ENCODE peak calls at places on chromosome 2, in four cellular contexts. K, O, W and Q are unnamed samples.

GRCh38 chr2:136057023-136057801 is 60.7 kb downstream of the CXCR4 start:
- DNase-seq in O (no peak), W (no peak), K (no peak), Q (peak; percentile 89)

GRCh38 chr2:164560181-164560792 is 61.0 kb downstream of the GRB14 start:
- DNase-seq in O (peak; percentile 28), W (peak; percentile 32), K (peak; percentile 53), Q (peak; percentile 66)

GRCh38 chr2:178629463-178629862 is 149.2 kb downstream of the PLEKHA3 start:
- DNase-seq in O (no peak), K (no peak), W (no peak), Q (no peak)

GRCh38 chr2:70371753-70372152 is 69.9 kb upstream of the FAM136A start:
- DNase-seq in O (peak; percentile 94), W (peak; percentile 67), K (peak; percentile 87), Q (no peak)

GRCh38 chr2:102826904-102827303 is 65.1 kb downstream of the TMEM182 start:
- DNase-seq in K (peak; percentile 40), O (peak; percentile 15), W (peak; percentile 42), Q (no peak)

GRCh38 chr2:112150447-112150846 is 12.3 kb downstream of the FBLN7 start:
- DNase-seq in O (peak; percentile 95), W (peak; percentile 97), K (no peak), Q (no peak)

GRCh38 chr2:159090514-159091201 is 122.2 kb downstream of the TANC1 start:
- DNase-seq in W (peak; percentile 39), O (peak; percentile 87), K (peak; percentile 58), Q (no peak)

GRCh38 chr2:236882074-236882473 is 203.6 kb upstream of the COPS8 start:
- DNase-seq in O (no peak), W (no peak), K (no peak), Q (no peak)

GRCh38 chr2:10286216-10287037 is 16.3 kb upstream of the HPCAL1 start:
- DNase-seq in K (no peak), W (no peak), O (no peak), Q (no peak)

GRCh38 chr2:120570001-120570400 is 165.7 kb upstream of the GLI2 start:
- DNase-seq in K (no peak), O (no peak), W (no peak), Q (no peak)

GRCh38 chr2:37080674-37081073 is 3.5 kb downstream of the HEATR5B start:
- DNase-seq in O (no peak), W (no peak), K (no peak), Q (no peak)

GRCh38 chr2:96816836-96817702 is 1.0 kb downstream of the CNNM3 start:
- DNase-seq in O (no peak), W (peak; percentile 21), K (peak; percentile 29), Q (no peak)

DNA sequence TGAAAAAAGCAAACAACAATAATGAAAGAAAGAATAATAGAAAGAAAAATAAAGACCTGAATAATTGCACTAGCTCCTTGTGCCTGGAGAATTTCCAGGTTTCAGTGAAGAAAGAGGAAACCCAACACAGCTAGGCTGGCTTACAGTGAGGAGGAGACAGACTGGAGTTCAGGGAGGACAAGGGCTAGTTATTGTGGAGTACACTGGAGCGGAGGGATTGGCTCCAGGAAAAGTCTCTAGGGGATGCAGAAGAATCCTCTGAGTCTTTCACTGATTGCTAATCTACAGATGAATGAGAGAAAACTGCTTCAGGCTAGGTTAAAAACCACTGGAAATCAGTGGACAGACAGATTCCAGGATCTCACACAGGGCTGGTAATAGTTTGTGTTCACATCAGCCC is 163.6 kb upstream of the RBMS1 start:
- DNase-seq in K (peak; percentile 12), O (no peak), W (peak; percentile 82), Q (no peak)
- H3K4me3 ChIP-seq in K (no peak overlapping the region), O (no peak overlapping the region), W (no peak overlapping the region), Q (no peak overlapping the region)

GRCh38 chr2:43100883-43101662 is 125.3 kb downstream of the ZFP36L2 start:
- DNase-seq in K (peak; percentile 41), O (peak; percentile 30), W (no peak), Q (no peak)
- H3K4me3 ChIP-seq in K (peak overlapping the region; percentile 19), O (no peak overlapping the region), W (no peak overlapping the region), Q (no peak overlapping the region)

GRCh38 chr2:231199219-231199618 is 788 bp downstream of the ARMC9 start:
- DNase-seq in O (peak; percentile 59), K (no peak), W (peak; percentile 80), Q (no peak)
- H3K4me3 ChIP-seq in O (peak overlapping the region; percentile 94), K (peak overlapping the region; percentile 67), W (peak overlapping the region; percentile 97), Q (no peak overlapping the region)

DNA sequence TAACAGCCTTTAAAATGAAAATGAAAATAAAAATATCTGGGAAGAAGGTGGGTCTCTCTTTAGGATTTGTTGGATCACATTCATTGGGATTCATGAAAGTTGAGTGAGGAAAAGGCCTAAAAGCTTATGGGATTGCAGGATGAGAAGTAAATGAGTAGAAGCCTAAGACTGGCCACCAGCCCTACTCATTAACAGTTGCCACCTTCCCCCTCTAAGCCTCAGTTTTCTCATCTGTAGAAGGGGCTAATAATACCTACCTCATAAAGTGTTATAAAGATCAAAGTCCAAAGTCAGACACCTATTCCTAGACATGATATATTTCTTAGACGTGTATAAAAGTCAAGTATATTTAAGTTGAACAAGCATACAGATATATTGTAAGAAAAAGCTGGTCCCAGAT is 23.8 kb downstream of the RDH14 start:
- DNase-seq in O (no peak), W (no peak), K (no peak), Q (no peak)
- H3K4me3 ChIP-seq in O (no peak overlapping the region), W (no peak overlapping the region), K (no peak overlapping the region), Q (no peak overlapping the region)

DNA sequence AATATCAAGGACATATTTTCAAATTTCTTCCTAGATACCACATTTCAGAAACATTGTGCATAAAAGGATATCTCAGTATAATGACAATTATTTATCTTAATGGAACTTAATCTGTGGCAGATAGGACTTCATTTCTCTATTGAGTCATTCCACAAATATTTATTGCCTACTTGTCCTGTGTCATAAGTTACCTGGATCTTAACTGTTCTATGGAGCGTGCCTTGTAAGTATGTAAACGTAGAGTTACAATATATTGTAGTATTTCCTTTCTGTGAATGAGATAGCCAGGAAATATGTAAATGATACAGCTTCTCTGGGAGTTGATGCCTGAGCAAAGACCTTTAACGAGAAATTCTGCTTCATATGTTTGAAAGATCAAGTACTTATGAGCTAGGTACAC is 2.5 kb downstream of the AGFG1 start:
- DNase-seq in K (no peak), W (no peak), O (peak; percentile 47), Q (no peak)
- H3K4me3 ChIP-seq in K (peak overlapping the region; percentile 93), W (no peak overlapping the region), O (peak overlapping the region; percentile 5), Q (no peak overlapping the region)

DNA sequence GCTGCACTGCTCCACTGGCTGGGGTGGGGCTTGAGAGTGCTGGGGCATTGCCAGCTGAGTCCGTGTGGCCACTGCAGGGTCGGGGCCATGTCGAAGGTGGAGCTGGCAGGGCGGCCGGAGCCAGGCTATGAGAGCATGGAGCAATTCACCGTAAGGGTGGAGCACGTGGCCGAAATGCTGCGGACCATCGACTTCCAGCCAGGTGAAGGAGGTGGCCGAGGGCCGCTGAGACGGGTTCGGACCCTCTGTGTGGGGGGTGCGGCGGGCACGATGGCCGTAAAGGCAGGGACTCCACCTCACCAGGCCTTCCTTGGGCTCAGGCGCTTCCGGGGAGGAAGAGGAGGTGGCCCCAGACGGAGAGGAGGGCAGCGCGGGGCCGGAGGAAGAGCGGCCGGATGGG is 2.1 kb downstream of the UCN start:
- DNase-seq in O (no peak), W (no peak), K (no peak), Q (no peak)
- H3K4me3 ChIP-seq in O (no peak overlapping the region), W (no peak overlapping the region), K (no peak overlapping the region), Q (no peak overlapping the region)

GRCh38 chr2:44934962-44935853 is 6.3 kb upstream of the SIX3 start:
- DNase-seq in K (no peak), W (no peak), O (no peak), Q (no peak)
- H3K4me3 ChIP-seq in K (peak overlapping the region; percentile 38), W (no peak overlapping the region), O (no peak overlapping the region), Q (no peak overlapping the region)

GRCh38 chr2:231223458-231223970 is 25.1 kb downstream of the ARMC9 start:
- DNase-seq in O (no peak), K (no peak), W (no peak), Q (no peak)

GRCh38 chr2:231223001-231223375 is 24.6 kb downstream of the ARMC9 start:
- DNase-seq in W (no peak), K (no peak), O (no peak), Q (no peak)

GRCh38 chr2:231219289-231219688 is 20.9 kb downstream of the ARMC9 start:
- DNase-seq in W (no peak), K (peak; percentile 15), O (no peak), Q (no peak)

GRCh38 chr2:231221761-231222160 is 23.3 kb downstream of the ARMC9 start:
- DNase-seq in W (no peak), O (no peak), K (no peak), Q (no peak)

DNA sequence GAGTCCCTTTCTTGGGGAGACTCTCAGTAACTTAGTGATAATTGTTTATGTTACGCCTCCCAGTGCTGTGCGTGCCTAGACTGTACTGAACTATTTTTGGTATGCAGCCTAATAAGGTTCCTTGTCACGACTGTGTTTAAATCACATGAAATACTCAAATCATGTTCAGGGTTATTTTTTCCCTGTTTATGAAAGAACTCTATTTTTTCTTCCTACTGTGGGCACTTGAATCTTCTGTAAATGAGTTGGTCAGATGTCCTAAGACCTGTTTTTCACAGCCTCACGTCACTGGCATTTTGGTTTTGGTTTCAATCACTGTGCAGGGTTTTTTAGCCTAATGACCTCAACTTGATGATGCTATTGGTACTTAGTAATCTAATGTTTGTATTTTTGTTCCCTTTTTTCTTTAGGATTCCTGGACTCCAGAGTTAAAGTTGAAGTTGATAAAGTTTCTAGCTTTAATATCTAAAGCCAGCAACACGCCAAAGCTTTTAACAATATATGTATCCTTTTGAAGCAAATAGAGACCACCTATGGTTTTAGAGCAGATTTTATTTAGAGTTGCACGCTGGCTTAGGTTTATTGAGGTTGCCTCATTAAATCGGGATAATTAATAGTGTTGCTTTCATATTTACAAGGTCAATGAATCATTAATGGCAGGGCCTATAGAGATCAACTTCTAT is 24.0 kb downstream of the ARMC9 start:
- DNase-seq in W (no peak), K (no peak), O (no peak), Q (peak; percentile 76)
- H3K4me3 ChIP-seq in W (no peak overlapping the region), K (no peak overlapping the region), O (no peak overlapping the region), Q (peak overlapping the region; percentile 50)

GRCh38 chr2:188979730-188980123 is 5.6 kb downstream of the COL3A1 start:
- DNase-seq in O (no peak), K (no peak), W (no peak), Q (no peak)

GRCh38 chr2:188976545-188977268 is 2.5 kb downstream of the COL3A1 start:
- DNase-seq in K (peak; percentile 77), W (peak; percentile 84), O (peak; percentile 45), Q (no peak)

GRCh38 chr2:188975497-188976102 is 1.4 kb downstream of the COL3A1 start:
- DNase-seq in K (peak; percentile 84), W (peak; percentile 97), O (no peak), Q (no peak)

GRCh38 chr2:188978291-188979081 is 4.3 kb downstream of the COL3A1 start:
- DNase-seq in W (peak; percentile 81), K (peak; percentile 82), O (peak; percentile 28), Q (peak; percentile 49)

GRCh38 chr2:188979119-188979729 is 5.1 kb downstream of the COL3A1 start:
- DNase-seq in O (no peak), W (peak; percentile 63), K (no peak), Q (no peak)
- H3K4me3 ChIP-seq in O (no peak overlapping the region), W (peak overlapping the region; percentile 85), K (peak overlapping the region; percentile 5), Q (no peak overlapping the region)

DNA sequence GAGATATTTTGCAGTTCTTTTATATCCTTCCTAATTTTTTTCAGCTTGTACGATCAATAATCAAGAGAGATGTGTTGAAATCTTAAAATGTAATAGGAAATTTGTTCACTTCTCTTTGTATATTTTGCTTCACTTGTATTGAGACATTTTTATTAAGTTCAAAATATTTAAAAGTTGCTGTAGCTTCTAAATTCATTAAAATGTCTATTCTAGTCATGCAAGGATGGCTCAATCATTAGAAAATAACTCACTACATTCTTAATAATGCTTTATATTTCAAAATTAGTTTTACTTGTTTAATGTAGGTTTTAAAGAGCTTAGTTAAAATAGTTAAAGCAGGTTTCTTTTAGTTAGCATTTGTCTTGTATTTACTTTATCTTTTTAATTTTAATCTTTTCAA is 308.4 kb downstream of the CYRIA start:
- DNase-seq in W (no peak), K (no peak), O (no peak), Q (no peak)
- H3K4me3 ChIP-seq in W (no peak overlapping the region), K (no peak overlapping the region), O (no peak overlapping the region), Q (no peak overlapping the region)